ENCODE peak calls at places on chromosomes 11 and 22, in seven cellular contexts. One of them, this sample, is unnamed.

GRCh38 chr22:23064381-23065068 is 5.8 kb upstream of the GNAZ start:
- DNase-seq in activated naive CD8-positive, alpha-beta T cell treated with anti-CD3 and anti-CD28 coated beads, Interleukin-2, amount 50 U/mL, for 16 hours: no peak
- DNase-seq in WTC11: peak
- DNase-seq in activated CD4-positive, alpha-beta T cell treated with anti-CD3 and anti-CD28 coated beads for 24 hours: no peak
- DNase-seq in mesenteric fat pad: peak
- DNase-seq in RCC 7860: no peak
- DNase-seq in BE2C: no peak
- DNase-seq in this sample: no peak

GRCh38 chr22:39654527-39654926 is 84.0 kb downstream of the CACNA1I start:
- DNase-seq in activated naive CD8-positive, alpha-beta T cell treated with anti-CD3 and anti-CD28 coated beads, Interleukin-2, amount 50 U/mL, for 16 hours: no peak
- DNase-seq in WTC11: no peak
- DNase-seq in activated CD4-positive, alpha-beta T cell treated with anti-CD3 and anti-CD28 coated beads for 24 hours: no peak
- DNase-seq in mesenteric fat pad: no peak
- DNase-seq in RCC 7860: no peak
- DNase-seq in BE2C: no peak
- DNase-seq in this sample: no peak

GRCh38 chr11:21289686-21290085 is 620.3 kb downstream of the NELL1 start:
- DNase-seq in activated naive CD8-positive, alpha-beta T cell treated with anti-CD3 and anti-CD28 coated beads, Interleukin-2, amount 50 U/mL, for 16 hours: no peak
- DNase-seq in WTC11: peak
- DNase-seq in activated CD4-positive, alpha-beta T cell treated with anti-CD3 and anti-CD28 coated beads for 24 hours: no peak
- DNase-seq in mesenteric fat pad: no peak
- DNase-seq in RCC 7860: no peak
- DNase-seq in BE2C: no peak
- DNase-seq in this sample: no peak

GRCh38 chr11:123072279-123072678 is 10.3 kb upstream of the HSPA8 start:
- DNase-seq in activated naive CD8-positive, alpha-beta T cell treated with anti-CD3 and anti-CD28 coated beads, Interleukin-2, amount 50 U/mL, for 16 hours: no peak
- DNase-seq in WTC11: no peak
- DNase-seq in activated CD4-positive, alpha-beta T cell treated with anti-CD3 and anti-CD28 coated beads for 24 hours: no peak
- DNase-seq in mesenteric fat pad: no peak
- DNase-seq in RCC 7860: no peak
- DNase-seq in BE2C: no peak
- DNase-seq in this sample: no peak

GRCh38 chr11:64859542-64860414 is 15.3 kb upstream of the CDC42BPG start:
- DNase-seq in activated naive CD8-positive, alpha-beta T cell treated with anti-CD3 and anti-CD28 coated beads, Interleukin-2, amount 50 U/mL, for 16 hours: no peak
- DNase-seq in WTC11: no peak
- DNase-seq in activated CD4-positive, alpha-beta T cell treated with anti-CD3 and anti-CD28 coated beads for 24 hours: peak
- DNase-seq in mesenteric fat pad: no peak
- DNase-seq in RCC 7860: no peak
- DNase-seq in BE2C: no peak
- DNase-seq in this sample: peak

GRCh38 chr11:102453286-102453797 is 777 bp upstream of the TMEM123 start:
- DNase-seq in activated naive CD8-positive, alpha-beta T cell treated with anti-CD3 and anti-CD28 coated beads, Interleukin-2, amount 50 U/mL, for 16 hours: no peak
- DNase-seq in WTC11: peak
- DNase-seq in activated CD4-positive, alpha-beta T cell treated with anti-CD3 and anti-CD28 coated beads for 24 hours: peak
- DNase-seq in mesenteric fat pad: no peak
- DNase-seq in RCC 7860: no peak
- DNase-seq in BE2C: no peak
- DNase-seq in this sample: no peak

GRCh38 chr11:67584205-67584880 is 731 bp downstream of the GSTP1 start:
- DNase-seq in activated naive CD8-positive, alpha-beta T cell treated with anti-CD3 and anti-CD28 coated beads, Interleukin-2, amount 50 U/mL, for 16 hours: no peak
- DNase-seq in WTC11: peak
- DNase-seq in activated CD4-positive, alpha-beta T cell treated with anti-CD3 and anti-CD28 coated beads for 24 hours: no peak
- DNase-seq in mesenteric fat pad: no peak
- DNase-seq in RCC 7860: no peak
- DNase-seq in BE2C: peak
- DNase-seq in this sample: peak

GRCh38 chr11:22076215-22076930 is 116.5 kb upstream of the ANO5 start:
- DNase-seq in activated naive CD8-positive, alpha-beta T cell treated with anti-CD3 and anti-CD28 coated beads, Interleukin-2, amount 50 U/mL, for 16 hours: no peak
- DNase-seq in WTC11: no peak
- DNase-seq in activated CD4-positive, alpha-beta T cell treated with anti-CD3 and anti-CD28 coated beads for 24 hours: no peak
- DNase-seq in mesenteric fat pad: no peak
- DNase-seq in RCC 7860: no peak
- DNase-seq in BE2C: no peak
- DNase-seq in this sample: no peak

GRCh38 chr22:49317369-49317768 is 510.3 kb downstream of the BRD1 start:
- DNase-seq in activated naive CD8-positive, alpha-beta T cell treated with anti-CD3 and anti-CD28 coated beads, Interleukin-2, amount 50 U/mL, for 16 hours: no peak
- DNase-seq in WTC11: no peak
- DNase-seq in activated CD4-positive, alpha-beta T cell treated with anti-CD3 and anti-CD28 coated beads for 24 hours: no peak
- DNase-seq in mesenteric fat pad: no peak
- DNase-seq in RCC 7860: no peak
- DNase-seq in BE2C: no peak
- DNase-seq in this sample: no peak

GRCh38 chr11:67354314-67355022 is 1.1 kb upstream of the POLD4 start:
- DNase-seq in activated naive CD8-positive, alpha-beta T cell treated with anti-CD3 and anti-CD28 coated beads, Interleukin-2, amount 50 U/mL, for 16 hours: no peak
- DNase-seq in WTC11: no peak
- DNase-seq in activated CD4-positive, alpha-beta T cell treated with anti-CD3 and anti-CD28 coated beads for 24 hours: no peak
- DNase-seq in mesenteric fat pad: no peak
- DNase-seq in RCC 7860: peak
- DNase-seq in BE2C: peak
- DNase-seq in this sample: no peak

GRCh38 chr11:45551181-45551580 is 114.2 kb downstream of the CHST1 start:
- DNase-seq in activated naive CD8-positive, alpha-beta T cell treated with anti-CD3 and anti-CD28 coated beads, Interleukin-2, amount 50 U/mL, for 16 hours: no peak
- DNase-seq in WTC11: no peak
- DNase-seq in activated CD4-positive, alpha-beta T cell treated with anti-CD3 and anti-CD28 coated beads for 24 hours: no peak
- DNase-seq in mesenteric fat pad: no peak
- DNase-seq in RCC 7860: no peak
- DNase-seq in BE2C: no peak
- DNase-seq in this sample: no peak

GRCh38 chr11:2325719-2326118 is 23.9 kb downstream of the TSPAN32 start:
- DNase-seq in activated naive CD8-positive, alpha-beta T cell treated with anti-CD3 and anti-CD28 coated beads, Interleukin-2, amount 50 U/mL, for 16 hours: no peak
- DNase-seq in WTC11: no peak
- DNase-seq in activated CD4-positive, alpha-beta T cell treated with anti-CD3 and anti-CD28 coated beads for 24 hours: no peak
- DNase-seq in mesenteric fat pad: peak
- DNase-seq in RCC 7860: no peak
- DNase-seq in BE2C: no peak
- DNase-seq in this sample: no peak

GRCh38 chr11:2257023-2257700 is 13.2 kb downstream of the ASCL2 start:
- DNase-seq in activated naive CD8-positive, alpha-beta T cell treated with anti-CD3 and anti-CD28 coated beads, Interleukin-2, amount 50 U/mL, for 16 hours: no peak
- DNase-seq in WTC11: no peak
- DNase-seq in activated CD4-positive, alpha-beta T cell treated with anti-CD3 and anti-CD28 coated beads for 24 hours: no peak
- DNase-seq in mesenteric fat pad: no peak
- DNase-seq in RCC 7860: no peak
- DNase-seq in BE2C: no peak
- DNase-seq in this sample: no peak

GRCh38 chr22:46797355-46797754 is 34.9 kb downstream of the TBC1D22A start:
- DNase-seq in activated naive CD8-positive, alpha-beta T cell treated with anti-CD3 and anti-CD28 coated beads, Interleukin-2, amount 50 U/mL, for 16 hours: no peak
- DNase-seq in WTC11: no peak
- DNase-seq in activated CD4-positive, alpha-beta T cell treated with anti-CD3 and anti-CD28 coated beads for 24 hours: no peak
- DNase-seq in mesenteric fat pad: no peak
- DNase-seq in RCC 7860: no peak
- DNase-seq in BE2C: peak
- DNase-seq in this sample: peak

GRCh38 chr11:86784247-86784681 is 16.1 kb upstream of the PRSS23 start:
- DNase-seq in activated naive CD8-positive, alpha-beta T cell treated with anti-CD3 and anti-CD28 coated beads, Interleukin-2, amount 50 U/mL, for 16 hours: no peak
- DNase-seq in WTC11: no peak
- DNase-seq in activated CD4-positive, alpha-beta T cell treated with anti-CD3 and anti-CD28 coated beads for 24 hours: no peak
- DNase-seq in mesenteric fat pad: no peak
- DNase-seq in RCC 7860: no peak
- DNase-seq in BE2C: no peak
- DNase-seq in this sample: no peak

GRCh38 chr22:31328545-31328960 is 17.6 kb downstream of the PATZ1 start:
- DNase-seq in activated naive CD8-positive, alpha-beta T cell treated with anti-CD3 and anti-CD28 coated beads, Interleukin-2, amount 50 U/mL, for 16 hours: no peak
- DNase-seq in WTC11: no peak
- DNase-seq in activated CD4-positive, alpha-beta T cell treated with anti-CD3 and anti-CD28 coated beads for 24 hours: no peak
- DNase-seq in mesenteric fat pad: peak
- DNase-seq in RCC 7860: no peak
- DNase-seq in BE2C: no peak
- DNase-seq in this sample: no peak

GRCh38 chr11:82889133-82890001 is 10.9 kb downstream of the PRCP start:
- DNase-seq in activated naive CD8-positive, alpha-beta T cell treated with anti-CD3 and anti-CD28 coated beads, Interleukin-2, amount 50 U/mL, for 16 hours: no peak
- DNase-seq in WTC11: no peak
- DNase-seq in activated CD4-positive, alpha-beta T cell treated with anti-CD3 and anti-CD28 coated beads for 24 hours: no peak
- DNase-seq in mesenteric fat pad: no peak
- DNase-seq in RCC 7860: no peak
- DNase-seq in BE2C: no peak
- DNase-seq in this sample: peak

GRCh38 chr11:109317726-109318125 is 104.3 kb upstream of the C11orf87 start:
- DNase-seq in activated naive CD8-positive, alpha-beta T cell treated with anti-CD3 and anti-CD28 coated beads, Interleukin-2, amount 50 U/mL, for 16 hours: no peak
- DNase-seq in WTC11: no peak
- DNase-seq in activated CD4-positive, alpha-beta T cell treated with anti-CD3 and anti-CD28 coated beads for 24 hours: no peak
- DNase-seq in mesenteric fat pad: no peak
- DNase-seq in RCC 7860: no peak
- DNase-seq in BE2C: no peak
- DNase-seq in this sample: no peak

GRCh38 chr22:21984793-21985192 is 2.2 kb upstream of the TOP3B start:
- DNase-seq in activated naive CD8-positive, alpha-beta T cell treated with anti-CD3 and anti-CD28 coated beads, Interleukin-2, amount 50 U/mL, for 16 hours: no peak
- DNase-seq in WTC11: peak
- DNase-seq in activated CD4-positive, alpha-beta T cell treated with anti-CD3 and anti-CD28 coated beads for 24 hours: no peak
- DNase-seq in mesenteric fat pad: no peak
- DNase-seq in RCC 7860: no peak
- DNase-seq in BE2C: no peak
- DNase-seq in this sample: no peak

GRCh38 chr11:2531277-2531986 is 86.6 kb downstream of the KCNQ1 start:
- DNase-seq in activated naive CD8-positive, alpha-beta T cell treated with anti-CD3 and anti-CD28 coated beads, Interleukin-2, amount 50 U/mL, for 16 hours: no peak
- DNase-seq in WTC11: peak
- DNase-seq in activated CD4-positive, alpha-beta T cell treated with anti-CD3 and anti-CD28 coated beads for 24 hours: peak
- DNase-seq in mesenteric fat pad: no peak
- DNase-seq in RCC 7860: no peak
- DNase-seq in BE2C: peak
- DNase-seq in this sample: peak

GRCh38 chr22:49769691-49770315 is 57.9 kb downstream of the BRD1 start:
- DNase-seq in activated naive CD8-positive, alpha-beta T cell treated with anti-CD3 and anti-CD28 coated beads, Interleukin-2, amount 50 U/mL, for 16 hours: no peak
- DNase-seq in WTC11: no peak
- DNase-seq in activated CD4-positive, alpha-beta T cell treated with anti-CD3 and anti-CD28 coated beads for 24 hours: no peak
- DNase-seq in mesenteric fat pad: no peak
- DNase-seq in RCC 7860: no peak
- DNase-seq in BE2C: peak
- DNase-seq in this sample: no peak

GRCh38 chr11:19076744-19077589 is 16.4 kb upstream of the MRGPRX2 start:
- DNase-seq in activated naive CD8-positive, alpha-beta T cell treated with anti-CD3 and anti-CD28 coated beads, Interleukin-2, amount 50 U/mL, for 16 hours: peak
- DNase-seq in WTC11: peak
- DNase-seq in activated CD4-positive, alpha-beta T cell treated with anti-CD3 and anti-CD28 coated beads for 24 hours: peak
- DNase-seq in mesenteric fat pad: no peak
- DNase-seq in RCC 7860: peak
- DNase-seq in BE2C: peak
- DNase-seq in this sample: peak

GRCh38 chr11:125448136-125448535 is 47.9 kb downstream of the FEZ1 start:
- DNase-seq in activated naive CD8-positive, alpha-beta T cell treated with anti-CD3 and anti-CD28 coated beads, Interleukin-2, amount 50 U/mL, for 16 hours: no peak
- DNase-seq in WTC11: no peak
- DNase-seq in activated CD4-positive, alpha-beta T cell treated with anti-CD3 and anti-CD28 coated beads for 24 hours: no peak
- DNase-seq in mesenteric fat pad: peak
- DNase-seq in RCC 7860: no peak
- DNase-seq in BE2C: no peak
- DNase-seq in this sample: no peak

GRCh38 chr11:95917188-95918036 is 6.5 kb downstream of the MTMR2 start:
- DNase-seq in activated naive CD8-positive, alpha-beta T cell treated with anti-CD3 and anti-CD28 coated beads, Interleukin-2, amount 50 U/mL, for 16 hours: no peak
- DNase-seq in WTC11: no peak
- DNase-seq in activated CD4-positive, alpha-beta T cell treated with anti-CD3 and anti-CD28 coated beads for 24 hours: no peak
- DNase-seq in mesenteric fat pad: no peak
- DNase-seq in RCC 7860: no peak
- DNase-seq in BE2C: no peak
- DNase-seq in this sample: no peak

GRCh38 chr11:11349870-11350325 is 3.2 kb downstream of the CSNK2A3 start:
- DNase-seq in activated naive CD8-positive, alpha-beta T cell treated with anti-CD3 and anti-CD28 coated beads, Interleukin-2, amount 50 U/mL, for 16 hours: no peak
- DNase-seq in WTC11: no peak
- DNase-seq in activated CD4-positive, alpha-beta T cell treated with anti-CD3 and anti-CD28 coated beads for 24 hours: no peak
- DNase-seq in mesenteric fat pad: no peak
- DNase-seq in RCC 7860: peak
- DNase-seq in BE2C: no peak
- DNase-seq in this sample: no peak

GRCh38 chr22:45807156-45807915 is 135.7 kb downstream of the ATXN10 start:
- DNase-seq in activated naive CD8-positive, alpha-beta T cell treated with anti-CD3 and anti-CD28 coated beads, Interleukin-2, amount 50 U/mL, for 16 hours: no peak
- DNase-seq in WTC11: no peak
- DNase-seq in activated CD4-positive, alpha-beta T cell treated with anti-CD3 and anti-CD28 coated beads for 24 hours: no peak
- DNase-seq in mesenteric fat pad: no peak
- DNase-seq in RCC 7860: no peak
- DNase-seq in BE2C: no peak
- DNase-seq in this sample: no peak

GRCh38 chr11:68036141-68036716 is 2.6 kb upstream of the TCIRG1 start:
- DNase-seq in activated naive CD8-positive, alpha-beta T cell treated with anti-CD3 and anti-CD28 coated beads, Interleukin-2, amount 50 U/mL, for 16 hours: no peak
- DNase-seq in WTC11: no peak
- DNase-seq in activated CD4-positive, alpha-beta T cell treated with anti-CD3 and anti-CD28 coated beads for 24 hours: no peak
- DNase-seq in mesenteric fat pad: no peak
- DNase-seq in RCC 7860: no peak
- DNase-seq in BE2C: peak
- DNase-seq in this sample: no peak

GRCh38 chr22:49487950-49488349 is 339.7 kb downstream of the BRD1 start:
- DNase-seq in activated naive CD8-positive, alpha-beta T cell treated with anti-CD3 and anti-CD28 coated beads, Interleukin-2, amount 50 U/mL, for 16 hours: no peak
- DNase-seq in WTC11: peak
- DNase-seq in activated CD4-positive, alpha-beta T cell treated with anti-CD3 and anti-CD28 coated beads for 24 hours: no peak
- DNase-seq in mesenteric fat pad: peak
- DNase-seq in RCC 7860: peak
- DNase-seq in BE2C: no peak
- DNase-seq in this sample: no peak

GRCh38 chr11:19241260-19242183 is 777 bp upstream of the E2F8 start:
- DNase-seq in activated naive CD8-positive, alpha-beta T cell treated with anti-CD3 and anti-CD28 coated beads, Interleukin-2, amount 50 U/mL, for 16 hours: no peak
- DNase-seq in WTC11: peak
- DNase-seq in activated CD4-positive, alpha-beta T cell treated with anti-CD3 and anti-CD28 coated beads for 24 hours: peak
- DNase-seq in mesenteric fat pad: no peak
- DNase-seq in RCC 7860: no peak
- DNase-seq in BE2C: peak
- DNase-seq in this sample: peak

GRCh38 chr22:31477329-31477728 is 12.3 kb downstream of the EIF4ENIF1 start:
- DNase-seq in activated naive CD8-positive, alpha-beta T cell treated with anti-CD3 and anti-CD28 coated beads, Interleukin-2, amount 50 U/mL, for 16 hours: no peak
- DNase-seq in WTC11: no peak
- DNase-seq in activated CD4-positive, alpha-beta T cell treated with anti-CD3 and anti-CD28 coated beads for 24 hours: no peak
- DNase-seq in mesenteric fat pad: no peak
- DNase-seq in RCC 7860: no peak
- DNase-seq in BE2C: no peak
- DNase-seq in this sample: no peak